ENCODE peak calls at places on chromosome 21, in ten cellular contexts. C, I, G, Q, L, D, T, R, F and K are unnamed samples.

GRCh38 chr21:27571706-27572105 is 604.8 kb upstream of the ADAMTS5 start:
- DNase-seq in G (no peak), F (no peak), Q (peak; percentile 81), I (no peak), D (no peak), L (no peak), C (no peak), T (no peak), R (no peak), K (no peak)

GRCh38 chr21:14215971-14216621 is at the start of gene RBM11:
- DNase-seq in D (peak; percentile 65), F (peak; percentile 93), G (peak; percentile 63), C (peak; percentile 65), T (peak; percentile 72), Q (peak; percentile 7), R (peak; percentile 75), L (peak; percentile 76), I (no peak), K (peak; percentile 82)

GRCh38 chr21:15005391-15005790 is 59.4 kb downstream of the NRIP1 start:
- DNase-seq in D (peak; percentile 47), T (no peak), L (no peak), I (no peak), R (peak; percentile 26), C (no peak), F (peak; percentile 58), G (no peak), Q (peak; percentile 38), K (no peak)

GRCh38 chr21:38831526-38832467 is 26.1 kb downstream of the ETS2 start:
- DNase-seq in G (peak; percentile 92), Q (peak; percentile 98), I (peak; percentile 35), L (no peak), D (peak; percentile 57), R (peak; percentile 95), T (peak; percentile 85), C (peak; percentile 95), F (peak; percentile 67), K (no peak)

GRCh38 chr21:15850645-15851044 is 120.9 kb downstream of the USP25 start:
- DNase-seq in D (no peak), L (no peak), Q (peak; percentile 72), T (no peak), C (no peak), I (no peak), F (no peak), R (no peak), G (no peak), K (no peak)

GRCh38 chr21:38766987-38767722 is 38.6 kb upstream of the ETS2 start:
- DNase-seq in L (no peak), Q (no peak), T (peak; percentile 26), R (no peak), D (no peak), C (no peak), G (no peak), F (no peak), I (no peak), K (peak; percentile 45)

GRCh38 chr21:26707241-26707640 is 134.2 kb upstream of the CYYR1 start:
- DNase-seq in Q (no peak), I (no peak), D (no peak), F (no peak), R (no peak), L (no peak), T (no peak), C (no peak), G (no peak), K (no peak)

GRCh38 chr21:16195476-16195875 is 465.7 kb downstream of the USP25 start:
- DNase-seq in R (no peak), L (no peak), I (no peak), F (no peak), Q (peak; percentile 70), G (no peak), D (no peak), C (no peak), T (no peak), K (no peak)

GRCh38 chr21:31922881-31923280 is 50.1 kb downstream of the HUNK start:
- DNase-seq in R (no peak), D (no peak), L (no peak), G (no peak), F (no peak), C (no peak), T (no peak), Q (no peak), I (no peak), K (no peak)

DNA sequence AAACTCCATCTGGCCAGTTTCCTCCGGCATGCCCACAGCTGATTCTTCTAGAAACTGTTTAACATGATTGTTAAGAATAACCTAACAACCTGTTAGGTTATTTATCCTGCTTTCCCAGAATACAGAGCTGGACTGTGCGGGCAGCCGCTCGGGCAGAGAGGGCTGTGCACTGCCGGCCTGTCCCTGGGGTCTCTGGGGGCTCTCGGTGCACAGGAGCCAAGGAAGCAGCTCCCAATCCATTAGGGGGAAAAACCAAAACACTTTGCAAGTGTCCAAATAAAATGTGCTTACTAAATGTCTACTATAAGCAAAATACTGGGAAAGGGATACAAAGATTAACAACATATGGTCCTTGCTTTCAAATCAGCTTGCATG is 50.8 kb downstream of the HLCS start:
- DNase-seq in F (no peak), I (no peak), L (no peak), T (no peak), C (no peak), R (no peak), Q (no peak), D (no peak), G (no peak), K (no peak)
- TF ChIP-seq POLR2A in F (no peak), I (no peak), L (no peak), T (no peak), C (no peak), R (no peak), Q (no peak), D (no peak), G (no peak), K (no peak)

GRCh38 chr21:43731476-43731875 is 12.5 kb downstream of the PDXK start:
- DNase-seq in C (no peak), G (no peak), L (no peak), R (no peak), D (no peak), I (no peak), F (no peak), T (no peak), Q (no peak), K (peak; percentile 79)

GRCh38 chr21:43727571-43728466 is 8.9 kb downstream of the PDXK start:
- DNase-seq in Q (peak; percentile 22), F (peak; percentile 80), T (no peak), G (no peak), I (no peak), R (peak; percentile 53), C (no peak), D (no peak), L (no peak), K (peak; percentile 67)

GRCh38 chr21:43731891-43732711 is 13.2 kb downstream of the PDXK start:
- DNase-seq in R (no peak), D (no peak), Q (no peak), I (no peak), T (no peak), C (peak; percentile 73), G (no peak), F (no peak), L (no peak), K (no peak)

GRCh38 chr21:43726686-43727570 is 8.0 kb downstream of the PDXK start:
- DNase-seq in D (no peak), R (no peak), G (peak; percentile 65), F (peak; percentile 78), L (no peak), T (no peak), C (no peak), I (no peak), Q (no peak), K (no peak)

GRCh38 chr21:43728467-43729390 is 9.8 kb downstream of the PDXK start:
- DNase-seq in I (peak; percentile 42), R (peak; percentile 99), G (peak; percentile 92), T (peak; percentile 93), L (peak; percentile 96), C (peak; percentile 96), F (peak; percentile 98), D (peak; percentile 97), Q (peak; percentile 98), K (peak; percentile 93)
- H3K4me1 ChIP-seq in I (peaks cover 47% of the 10 kb centered on the region), R (peaks cover 34% of the 10 kb centered on the region), G (peaks cover 43% of the 10 kb centered on the region), T (peaks cover 27% of the 10 kb centered on the region), L (peaks cover 73% of the 10 kb centered on the region), C (peaks cover 78% of the 10 kb centered on the region), F (peaks cover 61% of the 10 kb centered on the region), D (peaks cover 48% of the 10 kb centered on the region), Q (peaks cover 28% of the 10 kb centered on the region), K (peaks cover 6% of the 10 kb centered on the region)

GRCh38 chr21:36122977-36123376 is 11.9 kb upstream of the CBR3 start:
- DNase-seq in I (no peak), G (no peak), C (no peak), F (no peak), R (no peak), Q (no peak), T (no peak), L (no peak), D (no peak), K (no peak)
- TF ChIP-seq CTCF in I (peak; percentile 43), G (no peak), C (no peak), F (no peak), R (peak; percentile 4), Q (no peak), T (no peak), L (peak; percentile 50), D (no peak), K (peak; percentile 16)

GRCh38 chr21:46347791-46348381 is 23.9 kb downstream of the PCNT start:
- DNase-seq in L (peak; percentile 74), T (no peak), C (no peak), Q (no peak), D (peak; percentile 80), R (no peak), I (no peak), G (no peak), F (no peak), K (no peak)
- TF ChIP-seq POLR2A in L (no peak), T (no peak), C (no peak), Q (no peak), D (peak; percentile 11), R (no peak), I (no peak), G (no peak), F (no peak), K (no peak)